ENCODE peak calls at places on chromosomes 4 and X, in four cellular contexts. I is K562, X is H1, G is HepG2. R is an unnamed sample.

GRCh38 chr4:18689308-18689915 is 667.9 kb upstream of the LCORL start:
- DNase-seq in X (peak), I (peak), G (peak), R (peak)

GRCh38 chrX:134396174-134396573 is 63.8 kb upstream of the HPRT1 start:
- DNase-seq in G (no peak), X (no peak), I (no peak), R (peak)

GRCh38 chrX:154472685-154473632 is 6.1 kb downstream of the LAGE3 start:
- DNase-seq in I (no peak), G (no peak), X (no peak), R (no peak)

GRCh38 chr4:16717266-16717970 is 181.0 kb downstream of the LDB2 start:
- DNase-seq in X (no peak), I (no peak), G (no peak), R (no peak)

GRCh38 chr4:182683666-182684065 is 233.5 kb downstream of the DCTD start:
- DNase-seq in I (no peak), G (no peak), X (no peak), R (no peak)

GRCh38 chr4:118712872-118713271 is 27.7 kb downstream of the METTL14 start:
- DNase-seq in I (no peak), G (no peak), X (no peak), R (no peak)

GRCh38 chr4:81214144-81214517 is 891 bp downstream of the PRKG2 start:
- DNase-seq in G (no peak), I (no peak), X (no peak), R (no peak)

GRCh38 chr4:73668806-73669205 is 48.6 kb upstream of the RASSF6 start:
- DNase-seq in G (no peak), X (no peak), I (no peak), R (no peak)

GRCh38 chr4:161799687-161800086 is 364.1 kb downstream of the FSTL5 start:
- DNase-seq in I (no peak), G (peak), X (no peak), R (peak)
- TF ChIP-seq RNF2 in I (no peak), G (peak), X (no peak), R (no peak)

DNA sequence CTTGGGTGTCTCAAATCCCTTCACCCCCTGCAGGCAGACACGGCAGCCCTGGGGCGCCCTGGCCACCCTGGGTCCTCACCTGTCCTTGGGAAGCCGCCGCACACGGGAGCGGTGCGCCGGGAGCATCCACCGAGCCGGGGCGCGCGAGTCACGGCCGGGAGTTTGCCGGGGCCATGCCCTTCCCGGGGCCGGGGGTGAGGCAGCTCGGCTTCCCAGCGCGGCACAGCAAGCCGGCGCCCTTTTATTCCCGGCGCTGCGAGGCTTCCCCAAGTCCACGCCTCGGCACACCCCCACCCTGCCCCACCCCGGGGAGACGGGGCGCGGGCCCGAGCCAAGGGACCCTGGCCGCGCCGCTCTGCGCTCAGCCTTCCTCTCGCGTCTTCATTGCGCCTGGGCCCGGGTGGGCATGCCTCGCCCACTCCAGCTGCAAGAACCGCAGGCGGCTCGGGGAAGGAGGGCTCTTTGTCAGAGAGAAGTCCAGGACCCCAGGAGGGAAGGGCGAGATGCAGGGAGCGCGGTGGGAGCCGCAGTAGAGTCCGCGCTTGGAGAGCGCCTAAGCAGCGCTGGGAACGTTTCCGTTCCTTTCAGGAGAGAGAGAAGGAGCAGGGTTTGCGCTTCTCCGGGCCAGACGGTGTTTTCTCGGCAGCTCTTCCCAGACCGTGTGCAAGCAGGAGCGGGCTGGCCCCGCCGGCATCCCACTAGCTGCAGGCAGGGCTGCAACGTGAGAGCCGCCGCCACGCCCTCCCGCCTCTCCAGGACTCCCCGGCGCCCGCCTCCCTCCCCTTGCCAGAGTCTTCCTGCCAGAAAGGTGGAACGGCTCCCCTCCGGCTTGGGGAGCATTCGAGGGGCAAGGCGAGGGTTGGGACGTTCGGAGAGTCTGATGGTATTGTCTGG is at the start of gene MXRA5:
- DNase-seq in I (no peak), G (no peak), X (peak), R (no peak)
- TF ChIP-seq POLR2A in I (no peak), G (no peak), X (no peak), R (no peak)

DNA sequence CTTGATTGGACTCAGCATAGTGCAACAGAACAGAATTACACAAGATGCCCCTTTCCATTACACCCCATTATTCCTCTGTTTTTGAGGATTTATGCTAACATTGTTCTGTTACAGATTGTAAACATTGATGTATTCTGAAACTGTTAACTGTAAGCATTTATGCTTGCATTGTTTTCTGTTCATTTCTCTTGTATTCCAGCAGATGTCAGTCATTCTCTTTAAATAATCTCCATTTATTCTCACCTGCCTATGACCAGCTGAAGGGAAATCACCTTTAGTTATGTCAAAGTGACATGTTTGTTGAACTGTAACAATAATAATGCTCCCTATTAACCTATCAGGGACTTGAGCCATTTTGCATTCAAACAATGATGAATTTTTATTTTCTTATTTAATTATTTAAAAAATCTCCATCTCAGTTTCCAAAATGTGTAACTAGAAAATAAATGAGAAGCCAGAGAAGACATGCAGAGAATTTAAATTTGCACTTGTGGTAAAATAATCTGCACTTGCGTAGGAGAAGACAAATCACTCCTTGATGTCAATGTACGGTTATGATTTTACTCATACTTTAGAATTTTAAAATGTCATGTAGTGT is 58.0 kb downstream of the SPCS3 start:
- DNase-seq in X (no peak), I (peak), G (no peak), R (no peak)
- TF ChIP-seq RNF2 in X (no peak), I (no peak), G (no peak), R (no peak)

DNA sequence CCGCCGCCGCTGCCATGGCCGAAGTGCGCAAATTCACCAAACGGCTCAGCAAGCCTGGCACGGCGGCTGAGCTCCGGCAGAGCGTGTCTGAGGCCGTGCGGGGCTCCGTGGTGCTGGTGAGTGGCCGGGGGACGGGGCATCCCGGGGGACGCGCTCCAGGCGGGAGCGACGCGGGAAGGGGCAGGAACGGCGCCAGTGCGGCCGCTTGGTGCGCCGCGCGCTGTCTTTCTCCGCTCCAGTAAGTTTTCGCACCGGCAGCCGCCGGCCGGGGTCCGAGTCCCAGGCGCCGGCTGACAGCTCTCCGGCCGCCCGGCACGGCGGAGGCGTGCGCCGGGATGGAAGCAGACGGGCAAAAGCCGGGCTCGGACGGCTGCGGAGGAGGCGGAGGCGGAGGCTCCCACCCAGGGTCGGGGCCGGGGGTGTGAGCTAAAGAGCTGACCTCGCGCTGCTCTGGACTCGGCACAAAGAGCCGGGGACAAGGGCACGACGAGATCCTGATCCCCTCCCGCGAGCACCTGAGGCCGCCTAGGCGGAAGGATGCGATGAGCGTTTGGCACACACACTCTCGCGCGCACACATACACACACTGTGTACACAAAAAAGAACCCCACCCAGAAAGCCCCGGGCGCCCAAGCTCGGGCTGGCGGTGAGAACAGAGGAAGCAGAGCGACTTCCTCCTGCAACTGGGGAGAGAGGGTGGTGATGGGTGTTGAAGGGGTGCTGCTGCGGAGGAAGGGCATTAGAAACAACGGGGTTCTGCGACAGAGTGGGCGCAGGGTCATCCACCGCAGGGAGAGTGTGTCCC is 545 bp downstream of the DOCK11 start:
- DNase-seq in X (peak), I (peak), G (no peak), R (no peak)
- TF ChIP-seq POLR2A in X (no peak), I (peak), G (no peak), R (no peak)

DNA sequence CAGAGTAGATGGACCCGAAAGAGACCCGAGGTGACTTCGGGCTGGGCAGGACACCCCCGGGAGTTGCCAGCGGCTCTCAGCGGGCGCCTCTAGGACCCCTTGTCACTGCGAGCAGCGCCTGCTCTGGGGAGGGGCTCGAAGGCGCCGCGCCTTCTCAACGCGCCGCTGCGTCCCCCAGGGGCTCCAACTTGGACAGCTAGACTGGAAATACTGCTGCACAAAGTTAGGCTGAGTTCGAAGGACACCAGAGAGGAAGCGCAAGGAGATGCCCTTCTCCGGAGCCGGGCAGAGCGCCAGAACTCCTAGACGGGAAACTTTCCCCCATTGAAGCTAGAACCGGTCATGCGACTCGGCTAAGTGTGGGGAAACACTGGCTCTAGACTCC is 493 bp upstream of the KCNIP4 start:
- DNase-seq in I (no peak), G (no peak), X (peak), R (no peak)
- TF ChIP-seq RNF2 in I (no peak), G (no peak), X (no peak), R (no peak)

DNA sequence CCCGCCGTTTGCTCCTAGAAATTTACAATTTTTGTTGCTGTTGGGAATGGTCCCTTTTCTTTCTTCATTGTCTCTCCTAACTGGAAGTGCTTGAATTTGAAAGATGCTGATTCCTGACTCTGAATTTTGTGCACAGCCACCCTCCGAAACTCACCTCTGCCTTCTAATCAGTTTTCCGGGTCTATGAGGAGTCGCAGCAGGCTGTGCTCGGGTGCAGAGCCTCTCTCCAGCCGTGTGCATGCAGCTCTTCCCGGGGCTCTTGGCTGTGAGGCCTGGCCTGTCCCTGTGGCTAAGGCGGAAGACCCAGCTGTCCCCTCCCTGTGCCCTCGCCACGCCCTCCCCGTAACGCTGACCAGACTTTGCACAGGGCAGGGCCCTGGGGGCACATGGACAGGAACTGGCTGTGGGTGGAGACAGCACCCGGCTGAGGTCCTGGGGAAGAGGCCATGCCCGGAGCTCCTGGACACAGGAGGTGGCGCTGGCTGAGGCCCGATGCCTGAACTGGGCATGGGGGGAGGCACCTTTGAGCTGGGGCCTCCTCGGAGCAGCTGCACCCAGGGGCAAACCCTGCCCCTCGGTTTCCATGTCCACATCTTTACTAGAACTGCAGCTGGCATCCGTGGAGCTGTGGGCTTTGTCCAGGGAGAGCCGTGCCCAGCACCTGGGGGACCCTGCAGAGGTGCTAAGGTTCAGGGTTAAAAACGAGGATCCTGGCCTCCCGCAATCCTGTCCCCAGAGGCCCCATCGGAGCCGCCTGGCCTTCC is 32.6 kb upstream of the SPON2 start:
- DNase-seq in I (no peak), G (peak), X (peak), R (no peak)
- TF ChIP-seq POLR2A in I (no peak), G (no peak), X (no peak), R (no peak)

GRCh38 chrX:54043696-54044125 is 562 bp downstream of the PHF8 start:
- DNase-seq in G (no peak), X (peak), I (peak), R (no peak)
- TF ChIP-seq RNF2 in G (no peak), X (no peak), I (no peak), R (no peak)

GRCh38 chr4:112145326-112145819 is at the start of gene FAM241A:
- DNase-seq in X (peak), G (peak), I (peak), R (peak)
- TF ChIP-seq POLR2A in X (no peak), G (peak), I (no peak), R (peak)

DNA sequence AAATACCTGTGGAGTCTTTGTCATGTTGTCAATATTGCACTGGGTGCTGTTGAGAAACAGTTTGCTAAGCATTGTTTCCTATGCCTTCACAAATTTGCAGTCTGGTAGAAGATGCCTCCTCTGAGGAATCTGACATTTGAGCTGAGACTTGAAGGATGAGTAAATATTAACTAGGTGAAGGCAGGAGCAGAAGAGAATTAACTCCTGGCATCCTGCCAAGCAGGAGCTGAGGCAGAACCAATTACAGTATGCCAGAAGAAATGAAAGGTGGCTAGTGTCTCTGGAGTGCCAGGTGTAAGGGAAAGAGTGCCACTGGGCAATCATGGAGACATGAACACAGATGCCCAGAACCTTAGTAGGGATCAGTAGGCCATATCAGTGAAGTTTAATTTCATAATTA is 1778.2 kb upstream of the PCDH10 start:
- DNase-seq in I (no peak), G (no peak), X (no peak), R (no peak)
- TF ChIP-seq RNF2 in I (no peak), G (no peak), X (no peak), R (no peak)

R was measured in A549.